ENCODE peak calls at places on chromosomes 11 and 22, in four cellular contexts. One of them, this sample, is unnamed.

GRCh38 chr22:46171940-46172339 is 21.6 kb downstream of the PPARA start:
- DNase-seq in tibial artery: no peak
- DNase-seq in A673: peak; percentile 71
- DNase-seq in DND-41: peak; percentile 52
- DNase-seq in this sample: no peak

GRCh38 chr22:18013436-18013835 is 10.9 kb downstream of the MICAL3 start:
- DNase-seq in tibial artery: no peak
- DNase-seq in A673: no peak
- DNase-seq in DND-41: no peak
- DNase-seq in this sample: no peak

GRCh38 chr11:76524461-76524860 is 79.6 kb downstream of the EMSY start:
- DNase-seq in tibial artery: no peak
- DNase-seq in A673: no peak
- DNase-seq in DND-41: no peak
- DNase-seq in this sample: no peak

GRCh38 chr22:46798366-46799057 is 36.1 kb downstream of the TBC1D22A start:
- DNase-seq in tibial artery: peak; percentile 66
- DNase-seq in A673: peak; percentile 84
- DNase-seq in DND-41: peak; percentile 77
- DNase-seq in this sample: peak; percentile 64

GRCh38 chr11:100576044-100577021 is 110.8 kb upstream of the ARHGAP42 start:
- DNase-seq in tibial artery: no peak
- DNase-seq in A673: peak; percentile 80
- DNase-seq in DND-41: peak; percentile 30
- DNase-seq in this sample: no peak

GRCh38 chr22:20430641-20431519 is 6.7 kb downstream of the SCARF2 start:
- DNase-seq in tibial artery: no peak
- DNase-seq in A673: peak; percentile 87
- DNase-seq in DND-41: no peak
- DNase-seq in this sample: peak; percentile 87

GRCh38 chr22:48949375-48950149 is 878.1 kb downstream of the BRD1 start:
- DNase-seq in tibial artery: no peak
- DNase-seq in A673: no peak
- DNase-seq in DND-41: no peak
- DNase-seq in this sample: no peak

GRCh38 chr11:83280256-83280655 is 5.9 kb downstream of the CCDC90B start:
- DNase-seq in tibial artery: no peak
- DNase-seq in A673: no peak
- DNase-seq in DND-41: no peak
- DNase-seq in this sample: no peak

GRCh38 chr11:68812526-68812925 is 29.2 kb downstream of the CPT1A start:
- DNase-seq in tibial artery: no peak
- DNase-seq in A673: no peak
- DNase-seq in DND-41: no peak
- DNase-seq in this sample: no peak

GRCh38 chr22:34055525-34056200 is 135.4 kb upstream of the LARGE1 start:
- DNase-seq in tibial artery: no peak
- DNase-seq in A673: peak; percentile 0
- DNase-seq in DND-41: no peak
- DNase-seq in this sample: peak; percentile 0

GRCh38 chr11:65135633-65136145 is 1.4 kb upstream of the SYVN1 start:
- DNase-seq in tibial artery: no peak
- DNase-seq in A673: no peak
- DNase-seq in DND-41: no peak
- DNase-seq in this sample: no peak

GRCh38 chr11:104694259-104695070 is 203.8 kb downstream of the CASP12 start:
- DNase-seq in tibial artery: no peak
- DNase-seq in A673: no peak
- DNase-seq in DND-41: no peak
- DNase-seq in this sample: no peak

GRCh38 chr11:75627879-75628668 is 40.8 kb downstream of the MAP6 start:
- DNase-seq in tibial artery: no peak
- DNase-seq in A673: no peak
- DNase-seq in DND-41: no peak
- DNase-seq in this sample: no peak

GRCh38 chr11:2480874-2481220 is 36.0 kb downstream of the KCNQ1 start:
- DNase-seq in tibial artery: no peak
- DNase-seq in A673: no peak
- DNase-seq in DND-41: no peak
- DNase-seq in this sample: no peak

GRCh38 chr11:63609536-63609935 is 4.7 kb downstream of the PLAAT3 start:
- DNase-seq in tibial artery: no peak
- DNase-seq in A673: no peak
- DNase-seq in DND-41: no peak
- DNase-seq in this sample: no peak

GRCh38 chr22:37107779-37108621 is 1.5 kb downstream of the TMPRSS6 start:
- DNase-seq in tibial artery: no peak
- DNase-seq in A673: no peak
- DNase-seq in DND-41: no peak
- DNase-seq in this sample: no peak

GRCh38 chr22:20641198-20641892 is 132.6 kb upstream of the SERPIND1 start:
- DNase-seq in tibial artery: no peak
- DNase-seq in A673: no peak
- DNase-seq in DND-41: no peak
- DNase-seq in this sample: no peak

GRCh38 chr22:17403906-17404305 is 34.6 kb downstream of the CECR2 start:
- DNase-seq in tibial artery: no peak
- DNase-seq in A673: no peak
- DNase-seq in DND-41: no peak
- DNase-seq in this sample: no peak

GRCh38 chr11:28666632-28667031 is 558.4 kb downstream of the METTL15 start:
- DNase-seq in tibial artery: no peak
- DNase-seq in A673: peak; percentile 97
- DNase-seq in DND-41: no peak
- DNase-seq in this sample: no peak

GRCh38 chr11:119779195-119780071 is 50.4 kb upstream of the NECTIN1 start:
- DNase-seq in tibial artery: no peak
- DNase-seq in A673: no peak
- DNase-seq in DND-41: no peak
- DNase-seq in this sample: no peak

GRCh38 chr11:102012946-102013345 is 34.3 kb upstream of the CFAP300 start:
- DNase-seq in tibial artery: no peak
- DNase-seq in A673: no peak
- DNase-seq in DND-41: peak; percentile 31
- DNase-seq in this sample: no peak

GRCh38 chr11:105392546-105392945 is 217.3 kb upstream of the GRIA4 start:
- DNase-seq in tibial artery: no peak
- DNase-seq in A673: no peak
- DNase-seq in DND-41: no peak
- DNase-seq in this sample: no peak

GRCh38 chr11:43503417-43503816 is 144.7 kb downstream of the TTC17 start:
- DNase-seq in tibial artery: no peak
- DNase-seq in A673: no peak
- DNase-seq in DND-41: no peak
- DNase-seq in this sample: no peak

GRCh38 chr11:82873919-82874333 is 26.3 kb downstream of the PRCP start:
- DNase-seq in tibial artery: no peak
- DNase-seq in A673: peak; percentile 19
- DNase-seq in DND-41: no peak
- DNase-seq in this sample: peak; percentile 8

GRCh38 chr22:50625131-50625567 is 2.8 kb downstream of the ARSA start:
- DNase-seq in tibial artery: no peak
- DNase-seq in A673: no peak
- DNase-seq in DND-41: no peak
- DNase-seq in this sample: no peak

GRCh38 chr11:122850076-122850631 is 11.9 kb downstream of the CRTAM start:
- DNase-seq in tibial artery: no peak
- DNase-seq in A673: peak; percentile 83
- DNase-seq in DND-41: no peak
- DNase-seq in this sample: no peak

GRCh38 chr11:84526250-84526649 is 1100.9 kb downstream of the DLG2 start:
- DNase-seq in tibial artery: no peak
- DNase-seq in A673: no peak
- DNase-seq in DND-41: no peak
- DNase-seq in this sample: no peak

GRCh38 chr22:30324008-30324730 is 2.6 kb downstream of the TBC1D10A start:
- DNase-seq in tibial artery: peak; percentile 35
- DNase-seq in A673: no peak
- DNase-seq in DND-41: peak; percentile 87
- DNase-seq in this sample: no peak

GRCh38 chr22:38788016-38788415 is 5.9 kb downstream of the DNAL4 start:
- DNase-seq in tibial artery: no peak
- DNase-seq in A673: no peak
- DNase-seq in DND-41: no peak
- DNase-seq in this sample: no peak

GRCh38 chr22:38786631-38787030 is 7.3 kb downstream of the DNAL4 start:
- DNase-seq in tibial artery: no peak
- DNase-seq in A673: no peak
- DNase-seq in DND-41: no peak
- DNase-seq in this sample: no peak

GRCh38 chr22:38788846-38789245 is 5.1 kb downstream of the DNAL4 start:
- DNase-seq in tibial artery: no peak
- DNase-seq in A673: no peak
- DNase-seq in DND-41: no peak
- DNase-seq in this sample: no peak

GRCh38 chr22:38788417-38788816 is 5.5 kb downstream of the DNAL4 start:
- DNase-seq in tibial artery: peak; percentile 64
- DNase-seq in A673: peak; percentile 84
- DNase-seq in DND-41: no peak
- DNase-seq in this sample: no peak

GRCh38 chr22:38789606-38790005 is 4.3 kb downstream of the DNAL4 start:
- DNase-seq in tibial artery: no peak
- DNase-seq in A673: no peak
- DNase-seq in DND-41: no peak
- DNase-seq in this sample: no peak
- H3K27ac ChIP-seq in tibial artery: peak overlapping the region; percentile 79
- H3K27ac ChIP-seq in A673: peak overlapping the region; percentile 53
- H3K27ac ChIP-seq in DND-41: no peak overlapping the region
- H3K27ac ChIP-seq in this sample: no peak overlapping the region

GRCh38 chr11:55497068-55497467 is 57.2 kb upstream of the OR4C15 start:
- DNase-seq in tibial artery: no peak
- DNase-seq in A673: no peak
- DNase-seq in DND-41: no peak
- DNase-seq in this sample: no peak
- H3K9me3 ChIP-seq in tibial artery: no peaks in the 10 kb centered on the region
- H3K9me3 ChIP-seq in A673: peaks cover 36% of the 10 kb centered on the region
- H3K9me3 ChIP-seq in DND-41: peaks cover 22% of the 10 kb centered on the region
- H3K9me3 ChIP-seq in this sample: peaks cover 34% of the 10 kb centered on the region

DNA sequence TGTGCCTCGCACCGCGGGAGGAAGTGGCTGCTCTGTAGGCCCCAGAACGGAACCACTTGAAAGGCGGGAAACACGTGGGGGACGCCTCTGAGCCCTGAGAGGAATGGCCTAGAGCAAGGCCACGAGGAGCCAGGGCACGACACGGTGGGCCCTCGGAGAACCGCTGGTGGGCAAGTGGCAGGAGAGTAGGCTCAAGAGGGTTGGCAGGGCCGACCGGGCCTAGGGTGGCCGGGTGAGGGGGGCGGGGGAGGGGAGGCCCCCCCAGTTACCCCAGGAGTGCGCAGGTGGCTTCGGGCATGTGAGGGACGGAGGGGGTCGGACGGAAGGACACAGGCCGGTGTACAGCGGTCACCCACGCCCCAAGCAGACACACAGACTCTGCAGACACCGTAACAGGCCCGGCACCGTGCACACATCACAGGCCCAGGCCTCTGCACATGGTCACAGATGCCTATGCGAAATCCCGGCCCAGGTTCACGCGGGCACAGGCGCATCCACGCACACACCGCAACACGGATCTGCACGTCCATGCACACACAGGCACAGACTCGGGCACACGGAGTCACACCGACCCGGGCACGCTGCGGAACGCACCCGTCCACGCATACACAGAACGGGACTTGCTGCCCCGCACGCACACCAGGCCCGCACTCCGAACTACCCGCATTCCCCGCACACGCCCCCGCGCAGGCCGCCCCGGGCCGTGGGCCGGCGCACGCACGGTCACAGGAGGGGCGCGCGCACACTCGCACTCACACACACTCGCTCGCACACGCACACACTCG is at the start of gene MGAT3:
- DNase-seq in tibial artery: no peak
- DNase-seq in A673: no peak
- DNase-seq in DND-41: no peak
- DNase-seq in this sample: no peak
- H3K4me1 ChIP-seq in tibial artery: peaks cover 19% of the 10 kb centered on the region
- H3K4me1 ChIP-seq in A673: peaks cover 17% of the 10 kb centered on the region
- H3K4me1 ChIP-seq in DND-41: no peaks in the 10 kb centered on the region
- H3K4me1 ChIP-seq in this sample: peaks cover 7% of the 10 kb centered on the region

DNA sequence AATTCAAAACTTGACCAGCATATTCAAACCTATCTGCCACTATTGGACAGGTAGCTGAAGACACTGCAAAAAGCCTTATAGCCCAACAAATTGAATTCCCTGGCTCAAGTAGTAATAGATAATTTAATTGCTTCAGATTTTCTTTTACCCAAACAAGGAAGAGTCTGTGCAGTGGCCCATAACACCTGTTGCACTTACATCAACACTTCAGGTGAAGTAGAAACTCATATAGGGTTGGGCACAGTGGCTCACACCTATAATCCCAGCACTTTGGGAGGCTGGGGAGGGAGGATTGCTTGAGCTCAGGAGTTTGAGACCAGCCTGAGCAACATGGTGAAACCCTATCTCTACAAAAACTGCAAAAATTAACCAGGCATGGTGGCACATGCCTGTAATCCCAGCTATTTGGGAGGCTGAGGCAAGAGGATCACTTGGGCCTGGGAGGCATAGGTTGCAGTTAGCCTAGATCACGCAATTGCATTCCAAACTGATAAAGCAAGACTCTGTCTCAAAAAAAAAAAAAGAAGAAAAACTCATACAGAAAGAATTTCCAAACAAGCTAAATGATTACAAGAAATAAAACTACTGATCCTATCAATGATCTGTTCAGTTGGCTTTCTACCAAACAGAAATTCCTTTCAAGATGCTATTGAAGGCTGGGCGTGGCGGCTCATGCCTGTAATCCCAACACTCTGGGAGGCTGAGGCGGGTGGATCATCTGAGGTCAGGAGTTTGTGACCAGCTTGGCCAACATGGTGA is 9.5 kb downstream of the FOLR3 start:
- DNase-seq in tibial artery: no peak
- DNase-seq in A673: no peak
- DNase-seq in DND-41: no peak
- DNase-seq in this sample: no peak
- H3K27ac ChIP-seq in tibial artery: no peak overlapping the region
- H3K27ac ChIP-seq in A673: no peak overlapping the region
- H3K27ac ChIP-seq in DND-41: no peak overlapping the region
- H3K27ac ChIP-seq in this sample: no peak overlapping the region

GRCh38 chr22:11626422-11626773 is 3901.6 kb upstream of the OR11H1 start:
- DNase-seq in tibial artery: no peak
- DNase-seq in A673: no peak
- DNase-seq in DND-41: no peak
- DNase-seq in this sample: no peak
- H3K9me3 ChIP-seq in tibial artery: peaks cover 51% of the 10 kb centered on the region
- H3K9me3 ChIP-seq in A673: peaks cover 64% of the 10 kb centered on the region
- H3K9me3 ChIP-seq in DND-41: peaks cover 47% of the 10 kb centered on the region
- H3K9me3 ChIP-seq in this sample: peaks cover 63% of the 10 kb centered on the region

GRCh38 chr11:1398506-1399235 is 8.9 kb downstream of the BRSK2 start:
- DNase-seq in tibial artery: no peak
- DNase-seq in A673: no peak
- DNase-seq in DND-41: no peak
- DNase-seq in this sample: no peak
- H3K4me1 ChIP-seq in tibial artery: no peaks in the 10 kb centered on the region
- H3K4me1 ChIP-seq in A673: no peaks in the 10 kb centered on the region
- H3K4me1 ChIP-seq in DND-41: no peaks in the 10 kb centered on the region
- H3K4me1 ChIP-seq in this sample: no peaks in the 10 kb centered on the region

This sample was measured in CD4-positive, CD25-positive, alpha-beta regulatory T cell.